ENCODE peak calls at places on chromosomes 5 and 9, in four cellular contexts. One of them, this sample, is unnamed.

GRCh38 chr5:138334867-138335447 is 3.1 kb upstream of the FAM53C start:
- DNase-seq in Right ventricle myocardium superior: no peak
- DNase-seq in A172: no peak
- DNase-seq in tibial artery: no peak
- DNase-seq in this sample: no peak

GRCh38 chr5:94968507-94969095 is 316.3 kb downstream of the MCTP1 start:
- DNase-seq in Right ventricle myocardium superior: no peak
- DNase-seq in tibial artery: no peak
- DNase-seq in A172: peak; percentile 65
- DNase-seq in this sample: peak; percentile 36

GRCh38 chr5:1519631-1520141 is 4.1 kb downstream of the LPCAT1 start:
- DNase-seq in A172: no peak
- DNase-seq in tibial artery: peak; percentile 9
- DNase-seq in Right ventricle myocardium superior: peak; percentile 28
- DNase-seq in this sample: no peak

GRCh38 chr9:99818439-99818992 is 3.2 kb upstream of the NR4A3 start:
- DNase-seq in A172: no peak
- DNase-seq in tibial artery: no peak
- DNase-seq in Right ventricle myocardium superior: no peak
- DNase-seq in this sample: no peak

GRCh38 chr9:23638837-23639426 is 187.1 kb downstream of the ELAVL2 start:
- DNase-seq in tibial artery: no peak
- DNase-seq in Right ventricle myocardium superior: no peak
- DNase-seq in A172: peak; percentile 61
- DNase-seq in this sample: no peak

GRCh38 chr5:158563774-158564390 is 535.8 kb downstream of the EBF1 start:
- DNase-seq in tibial artery: no peak
- DNase-seq in Right ventricle myocardium superior: no peak
- DNase-seq in A172: no peak
- DNase-seq in this sample: no peak

GRCh38 chr5:174493536-174493935 is 230.8 kb upstream of the MSX2 start:
- DNase-seq in A172: no peak
- DNase-seq in Right ventricle myocardium superior: no peak
- DNase-seq in tibial artery: no peak
- DNase-seq in this sample: no peak

GRCh38 chr5:45414620-45415551 is 281.3 kb downstream of the HCN1 start:
- DNase-seq in tibial artery: no peak
- DNase-seq in A172: no peak
- DNase-seq in Right ventricle myocardium superior: no peak
- DNase-seq in this sample: no peak

GRCh38 chr9:37897665-37898064 is 6.3 kb downstream of the SLC25A51 start:
- DNase-seq in tibial artery: no peak
- DNase-seq in Right ventricle myocardium superior: no peak
- DNase-seq in A172: peak; percentile 6
- DNase-seq in this sample: no peak

GRCh38 chr9:99222416-99223280 is 566 bp downstream of the SEC61B start:
- DNase-seq in tibial artery: no peak
- DNase-seq in Right ventricle myocardium superior: no peak
- DNase-seq in A172: no peak
- DNase-seq in this sample: no peak

GRCh38 chr5:1292846-1293415 is 1.9 kb downstream of the TERT start:
- DNase-seq in tibial artery: no peak
- DNase-seq in A172: no peak
- DNase-seq in Right ventricle myocardium superior: no peak
- DNase-seq in this sample: no peak